ENCODE peak calls at places on chromosomes 6 and 20, in four cellular contexts. I is astrocyte of the spinal cord, R is HCT116, J is ascending aorta. F is an unnamed sample.

GRCh38 chr6:18293192-18293904 is 29.0 kb upstream of the DEK start:
- DNase-seq in I (peak; percentile 42), R (no peak), J (no peak), F (no peak)

GRCh38 chr6:69953491-69953890 is 87.1 kb downstream of the COL19A1 start:
- DNase-seq in I (no peak), R (no peak), J (no peak), F (no peak)

GRCh38 chr6:71248866-71249265 is 39.7 kb upstream of the OGFRL1 start:
- DNase-seq in I (no peak), R (no peak), J (no peak), F (no peak)

GRCh38 chr6:139597781-139598368 is 223.4 kb upstream of the CITED2 start:
- DNase-seq in I (peak; percentile 99), R (no peak), J (peak; percentile 94), F (peak; percentile 96)

GRCh38 chr20:49392745-49393144 is 89.7 kb downstream of the KCNB1 start:
- DNase-seq in I (no peak), R (no peak), J (no peak), F (no peak)

GRCh38 chr6:150528648-150529285 is 70.9 kb upstream of the PLEKHG1 start:
- DNase-seq in I (peak; percentile 58), R (no peak), J (no peak), F (peak; percentile 31)

GRCh38 chr6:1695546-1696494 is 86.1 kb downstream of the FOXC1 start:
- DNase-seq in I (peak; percentile 60), R (no peak), J (peak; percentile 86), F (no peak)

GRCh38 chr6:33745558-33745957 is 1.1 kb downstream of the IP6K3 start:
- DNase-seq in I (peak; percentile 17), R (no peak), J (no peak), F (no peak)

GRCh38 chr6:151683381-151683780 is 124.1 kb upstream of the ESR1 start:
- DNase-seq in I (no peak), R (no peak), J (no peak), F (no peak)

GRCh38 chr6:159416891-159417540 is 247.8 kb downstream of the FNDC1 start:
- DNase-seq in I (no peak), R (no peak), J (no peak), F (no peak)

GRCh38 chr20:13552061-13552460 is 86.7 kb downstream of the TASP1 start:
- DNase-seq in I (peak; percentile 4), R (no peak), J (no peak), F (no peak)

GRCh38 chr6:119544325-119545150 is 195.0 kb upstream of the MAN1A1 start:
- DNase-seq in I (no peak), R (no peak), J (no peak), F (no peak)

GRCh38 chr6:89667872-89668556 is 29.5 kb upstream of the LYRM2 start:
- DNase-seq in I (peak; percentile 56), R (no peak), J (no peak), F (peak; percentile 74)

GRCh38 chr6:15443119-15443518 is 197.2 kb downstream of the JARID2 start:
- DNase-seq in I (peak; percentile 85), R (no peak), J (no peak), F (peak; percentile 64)

GRCh38 chr6:138514860-138515540 is 15.7 kb upstream of the NHSL1 start:
- DNase-seq in I (no peak), R (no peak), J (no peak), F (no peak)

GRCh38 chr20:43507150-43508080 is at the start of gene L3MBTL1:
- DNase-seq in I (peak; percentile 32), R (peak; percentile 33), J (no peak), F (no peak)

GRCh38 chr6:4587171-4587570 is 189.0 kb upstream of the CDYL start:
- DNase-seq in I (no peak), R (no peak), J (no peak), F (no peak)

GRCh38 chr20:53739799-53740785 is 146.5 kb upstream of the ZNF217 start:
- DNase-seq in I (no peak), R (no peak), J (no peak), F (no peak)

GRCh38 chr20:478949-479429 is 16.7 kb upstream of the TBC1D20 start:
- DNase-seq in I (peak; percentile 78), R (peak; percentile 41), J (no peak), F (peak; percentile 61)

GRCh38 chr20:31833130-31833930 is 12.1 kb downstream of the FOXS1 start:
- DNase-seq in I (no peak), R (peak; percentile 36), J (no peak), F (no peak)

GRCh38 chr6:12801141-12801540 is 84.6 kb downstream of the PHACTR1 start:
- DNase-seq in I (no peak), R (no peak), J (no peak), F (no peak)

GRCh38 chr6:53796791-53797190 is 2.0 kb downstream of the LRRC1 start:
- DNase-seq in I (peak; percentile 15), R (no peak), J (no peak), F (no peak)

GRCh38 chr6:73719041-73719440 is 23.0 kb downstream of the CD109 start:
- DNase-seq in I (no peak), R (no peak), J (no peak), F (no peak)

GRCh38 chr6:122676146-122676545 is 65.9 kb downstream of the PKIB start:
- DNase-seq in I (no peak), R (no peak), J (no peak), F (no peak)

GRCh38 chr20:48184229-48184628 is 398.9 kb upstream of the SULF2 start:
- DNase-seq in I (no peak), R (no peak), J (no peak), F (no peak)

GRCh38 chr6:19892250-19892649 is 55.1 kb downstream of the ID4 start:
- DNase-seq in I (no peak), R (peak; percentile 75), J (no peak), F (no peak)

GRCh38 chr6:13507306-13507855 is 20.0 kb upstream of the GFOD1 start:
- DNase-seq in I (no peak), R (no peak), J (no peak), F (no peak)

GRCh38 chr6:134316733-134317431 is 1.0 kb downstream of the SGK1 start:
- DNase-seq in I (no peak), R (no peak), J (no peak), F (no peak)

GRCh38 chr6:36200998-36201596 is 4.6 kb downstream of the BRPF3 start:
- DNase-seq in I (no peak), R (no peak), J (no peak), F (no peak)

GRCh38 chr20:3238616-3239025 is 369 bp downstream of the SLC4A11 start:
- DNase-seq in I (no peak), R (no peak), J (no peak), F (no peak)

GRCh38 chr20:3173582-3174441 is 463 bp upstream of the LZTS3 start:
- DNase-seq in I (peak; percentile 76), R (peak; percentile 38), J (peak; percentile 93), F (peak; percentile 29)

GRCh38 chr6:44678252-44678935 is 290.9 kb downstream of the CDC5L start:
- DNase-seq in I (no peak), R (no peak), J (no peak), F (no peak)

GRCh38 chr6:109260126-109260525 is 122.1 kb downstream of the CD164 start:
- DNase-seq in I (peak; percentile 46), R (no peak), J (no peak), F (peak; percentile 9)

GRCh38 chr6:142696689-142697088 is 248.3 kb downstream of the HIVEP2 start:
- DNase-seq in I (peak; percentile 12), R (no peak), J (peak; percentile 77), F (no peak)
- H3K4me3 ChIP-seq in I (no peak overlapping the region), R (no peak overlapping the region), J (no peak overlapping the region), F (no peak overlapping the region)

DNA sequence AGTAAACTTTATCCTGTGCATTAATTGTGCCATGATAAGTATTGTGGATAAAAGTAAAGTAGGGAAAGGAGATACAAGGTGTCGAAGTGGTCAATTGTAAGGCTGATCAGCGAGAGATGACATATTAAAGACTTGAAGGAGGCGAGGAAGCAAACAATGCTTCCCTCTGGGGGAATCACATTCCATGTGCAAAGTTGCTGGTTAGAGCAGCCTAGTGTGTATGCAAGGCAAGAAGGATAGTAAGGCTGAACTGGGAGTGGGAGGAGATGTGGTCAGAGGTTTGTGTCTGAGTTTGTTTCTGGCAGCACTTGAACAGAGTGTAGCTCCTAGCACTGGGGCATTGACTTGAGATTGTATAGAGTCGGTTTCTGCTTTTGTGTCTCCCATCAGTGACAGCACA is 122.9 kb downstream of the SLC35F1 start:
- DNase-seq in I (no peak), R (no peak), J (no peak), F (no peak)
- H3K4me3 ChIP-seq in I (no peak overlapping the region), R (no peak overlapping the region), J (no peak overlapping the region), F (no peak overlapping the region)

DNA sequence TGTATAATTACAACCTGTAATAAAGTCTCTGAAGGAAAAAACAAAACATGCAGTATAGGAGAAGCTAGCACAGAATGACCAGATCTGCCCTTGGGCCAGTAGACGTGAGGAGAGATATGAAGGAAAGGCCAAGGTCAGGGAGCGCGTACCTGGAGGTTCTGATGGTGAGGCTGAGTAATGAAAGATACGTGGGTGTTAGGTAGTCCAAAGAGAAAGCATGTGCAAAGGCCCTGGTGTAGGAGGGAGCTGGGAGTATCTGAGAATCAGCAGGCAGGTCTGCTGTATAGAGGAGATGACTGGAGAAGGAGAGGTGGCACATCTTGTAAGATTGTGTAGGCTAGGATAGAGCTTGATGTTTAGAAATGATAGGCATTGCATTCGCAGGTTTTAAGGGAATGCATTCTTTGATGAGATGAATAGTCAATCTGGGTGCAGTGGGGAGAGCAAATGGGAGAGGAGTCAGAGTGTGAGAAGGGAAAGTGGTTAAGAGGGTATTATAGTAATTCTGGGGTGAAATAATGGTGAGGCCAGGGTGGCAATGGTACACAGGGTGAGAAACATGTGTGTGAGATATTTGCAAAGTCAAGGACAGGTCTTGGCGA is 15.9 kb upstream of the TFB1M start:
- DNase-seq in I (no peak), R (no peak), J (no peak), F (no peak)
- H3K4me3 ChIP-seq in I (no peak overlapping the region), R (no peak overlapping the region), J (no peak overlapping the region), F (no peak overlapping the region)

GRCh38 chr20:64040231-64041039 is 4.5 kb downstream of the C20orf204 start:
- DNase-seq in I (no peak), R (no peak), J (no peak), F (no peak)

GRCh38 chr20:64038252-64038578 is 2.2 kb downstream of the C20orf204 start:
- DNase-seq in I (no peak), R (peak; percentile 13), J (no peak), F (no peak)

GRCh38 chr20:64038579-64039292 is 2.8 kb downstream of the C20orf204 start:
- DNase-seq in I (peak; percentile 34), R (peak; percentile 48), J (peak; percentile 78), F (no peak)

GRCh38 chr20:64041040-64041780 is 5.2 kb downstream of the C20orf204 start:
- DNase-seq in I (no peak), R (no peak), J (no peak), F (no peak)

GRCh38 chr20:64039293-64040160 is 3.5 kb downstream of the C20orf204 start:
- DNase-seq in I (no peak), R (no peak), J (no peak), F (no peak)
- H3K4me3 ChIP-seq in I (peak overlapping the region; percentile 16), R (peak overlapping the region; percentile 65), J (peak overlapping the region; percentile 56), F (peak overlapping the region; percentile 31)

GRCh38 chr6:27280540-27281000 is 31.5 kb downstream of the POM121L2 start:
- DNase-seq in I (no peak), R (peak; percentile 35), J (no peak), F (no peak)
- H3K4me3 ChIP-seq in I (peak overlapping the region; percentile 45), R (peak overlapping the region; percentile 54), J (no peak overlapping the region), F (peak overlapping the region; percentile 39)